ENCODE peak calls at places on chromosome 14, in seven cellular contexts. X is BJ, I is adipocyte, D is mesenchymal stem cell, Z is astrocyte, G is mesendoderm, Y is K562. A is an unnamed sample. For H3K27me3, the result is how much of the 10 kb centered on the place peaks cover.

GRCh38 chr14:99098199-99098598 is 173.8 kb downstream of the BCL11B start:
- DNase-seq in G (no peak), Z (no peak), X (no peak), Y (no peak), I (no peak), D (no peak), A (no peak)

GRCh38 chr14:51533160-51533559 is 118.5 kb upstream of the FRMD6 start:
- DNase-seq in Y (no peak), G (no peak), X (peak), I (peak), D (peak), Z (peak), A (no peak)

GRCh38 chr14:68140111-68140741 is 320.6 kb downstream of the RAD51B start:
- DNase-seq in I (peak), X (peak), Z (peak), Y (no peak), D (peak), G (peak), A (peak)

GRCh38 chr14:64244279-64244678 is 49.9 kb downstream of the ESR2 start:
- DNase-seq in D (no peak), I (no peak), X (no peak), Y (no peak), Z (no peak), G (no peak), A (no peak)

GRCh38 chr14:102910442-102910841 is 12.0 kb upstream of the AMN start:
- DNase-seq in Y (no peak), G (no peak), I (no peak), D (no peak), X (no peak), Z (no peak), A (no peak)

GRCh38 chr14:54803396-54803795 is 99.2 kb downstream of the GCH1 start:
- DNase-seq in D (no peak), X (no peak), Z (no peak), I (no peak), G (peak), Y (no peak), A (no peak)

GRCh38 chr14:51582437-51582836 is 69.3 kb upstream of the FRMD6 start:
- DNase-seq in D (peak), X (no peak), G (no peak), I (no peak), Y (no peak), Z (peak), A (no peak)

GRCh38 chr14:85191986-85192385 is 338.0 kb upstream of the FLRT2 start:
- DNase-seq in I (no peak), Z (no peak), D (no peak), X (no peak), Y (no peak), G (no peak), A (no peak)

GRCh38 chr14:34050606-34051005 is 99.7 kb upstream of the EGLN3 start:
- DNase-seq in X (no peak), I (no peak), D (no peak), G (no peak), Z (peak), Y (no peak), A (no peak)

GRCh38 chr14:88352299-88353097 is 29.4 kb upstream of the KCNK10 start:
- DNase-seq in X (no peak), G (no peak), Y (no peak), I (no peak), D (no peak), Z (peak), A (no peak)

GRCh38 chr14:97410667-97411286 is 613.6 kb downstream of the VRK1 start:
- DNase-seq in G (no peak), I (no peak), D (no peak), Y (no peak), Z (no peak), X (no peak), A (no peak)

GRCh38 chr14:61860294-61860918 is 98.2 kb downstream of the SNAPC1 start:
- DNase-seq in X (no peak), I (peak), D (peak), Y (peak), Z (peak), G (peak), A (peak)

GRCh38 chr14:104805941-104806624 is 5.2 kb downstream of the ZBTB42 start:
- DNase-seq in Z (no peak), X (no peak), D (no peak), G (no peak), Y (no peak), I (no peak), A (no peak)

GRCh38 chr14:62253931-62254330 is 491.7 kb downstream of the SNAPC1 start:
- DNase-seq in D (no peak), Z (no peak), Y (no peak), G (no peak), I (peak), X (no peak), A (no peak)

GRCh38 chr14:104322531-104323466 is 184.4 kb downstream of the KIF26A start:
- DNase-seq in G (no peak), Y (no peak), Z (no peak), D (no peak), I (no peak), X (no peak), A (no peak)

GRCh38 chr14:45651906-45652305 is 398.9 kb upstream of the MIS18BP1 start:
- DNase-seq in Z (peak), X (no peak), D (no peak), I (peak), G (no peak), Y (no peak), A (peak)

GRCh38 chr14:96754845-96755184 is 42.4 kb upstream of the VRK1 start:
- DNase-seq in D (no peak), I (no peak), X (no peak), Y (no peak), Z (no peak), G (peak), A (no peak)

GRCh38 chr14:56730468-56731145 is 79.7 kb downstream of the OTX2 start:
- DNase-seq in X (no peak), D (no peak), G (peak), Z (no peak), I (no peak), Y (no peak), A (no peak)

GRCh38 chr14:86683525-86683924 is 1153.6 kb downstream of the FLRT2 start:
- DNase-seq in Z (no peak), I (peak), D (no peak), Y (no peak), G (no peak), X (peak), A (no peak)

GRCh38 chr14:97058071-97058470 is 260.9 kb downstream of the VRK1 start:
- DNase-seq in Y (no peak), G (no peak), D (no peak), Z (no peak), X (no peak), I (no peak), A (no peak)

GRCh38 chr14:105173901-105174894 is 5.6 kb upstream of the JAG2 start:
- DNase-seq in Z (no peak), D (no peak), G (no peak), X (no peak), I (no peak), Y (no peak), A (no peak)

GRCh38 chr14:41607966-41608663 is 1.4 kb downstream of the LRFN5 start:
- DNase-seq in Y (no peak), G (peak), Z (no peak), D (peak), X (no peak), I (no peak), A (no peak)

GRCh38 chr14:91112172-91112571 is 1.7 kb upstream of the DGLUCY start:
- DNase-seq in Y (no peak), X (no peak), D (no peak), G (no peak), I (no peak), Z (no peak), A (no peak)

GRCh38 chr14:57970594-57970993 is 104.7 kb upstream of the SLC35F4 start:
- DNase-seq in G (no peak), Y (no peak), I (no peak), D (no peak), Z (no peak), X (no peak), A (no peak)

GRCh38 chr14:39946796-39947195 is 514.6 kb upstream of the FBXO33 start:
- DNase-seq in Z (peak), I (no peak), Y (no peak), X (no peak), G (peak), D (peak), A (no peak)

GRCh38 chr14:103832046-103832445 is 15.3 kb downstream of the PPP1R13B start:
- DNase-seq in Z (no peak), Y (no peak), X (no peak), D (no peak), G (no peak), I (no peak), A (no peak)

GRCh38 chr14:79543966-79544365 is 667.3 kb downstream of the DIO2 start:
- DNase-seq in I (peak), X (no peak), Y (peak), Z (peak), G (peak), D (peak), A (peak)

GRCh38 chr14:61174395-61175386 is 106.4 kb downstream of the TMEM30B start:
- DNase-seq in I (peak), D (peak), Z (peak), G (peak), Y (no peak), X (no peak), A (no peak)

GRCh38 chr14:31456841-31457664 is at the start of gene DTD2:
- DNase-seq in I (peak), Y (peak), Z (peak), D (peak), G (peak), X (peak), A (peak)
- H3K27me3 ChIP-seq in I (under half), Y (under half), Z (under half), D (under half), G (under half), X (under half), A (under half)

GRCh38 chr14:93976477-93977057 is at the start of gene ASB2:
- DNase-seq in D (no peak), I (no peak), Y (no peak), Z (no peak), X (no peak), G (no peak), A (no peak)
- H3K4me3 ChIP-seq in D (no peak), I (no peak), Y (no peak), Z (no peak), X (no peak), G (no peak), A (no peak)

GRCh38 chr14:20657216-20658211 is 16.0 kb upstream of the OR6S1 start:
- DNase-seq in I (no peak), D (no peak), G (peak), X (no peak), Z (no peak), Y (peak), A (peak)
- H3K27me3 ChIP-seq in I (half or more), D (half or more), G (under half), X (under half), Z (under half), Y (under half), A (under half)

DNA sequence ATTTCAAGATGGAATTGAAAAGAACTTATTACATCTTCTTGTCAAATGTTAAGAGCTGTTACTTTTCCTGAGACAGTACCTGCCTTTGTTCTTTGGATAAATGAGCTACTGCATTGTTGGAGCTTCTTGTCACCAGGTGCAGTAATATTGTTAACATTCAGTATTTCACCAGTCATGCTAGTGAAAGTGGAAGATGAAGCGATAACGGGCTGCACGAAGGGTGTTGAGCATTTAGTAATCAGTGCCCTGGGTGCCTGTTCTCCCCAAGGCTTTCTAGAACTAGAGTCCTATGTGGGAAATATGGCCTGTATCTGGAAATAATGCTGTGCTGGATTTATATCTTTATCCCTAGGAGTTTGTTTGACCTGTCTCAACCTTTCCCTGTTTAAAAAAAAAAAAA is 83.2 kb downstream of the PPP2R5C start:
- DNase-seq in G (no peak), I (no peak), Y (no peak), X (no peak), D (no peak), Z (no peak), A (no peak)
- H3K4me3 ChIP-seq in G (no peak), I (no peak), Y (no peak), X (no peak), D (no peak), Z (no peak), A (no peak)

GRCh38 chr14:76591270-76591669 is 170.0 kb upstream of the VASH1 start:
- DNase-seq in I (no peak), D (no peak), X (no peak), G (no peak), Z (no peak), Y (no peak), A (no peak)
- H3K27me3 ChIP-seq in I (under half), D (under half), X (under half), G (under half), Z (under half), Y (under half), A (under half)